ENCODE peak calls at places on chromosomes 13 and 19, in six cellular contexts. One of them, this sample, is unnamed. For H3K36me3 and H3K4me1, the result is how much of the 10 kb centered on the place peaks cover.

GRCh38 chr19:55257461-55258411 is 1.1 kb downstream of the PPP6R1 start:
- DNase-seq in neural progenitor cell: peak
- DNase-seq in tibial nerve: no peak
- DNase-seq in cardiac muscle cell: peak
- DNase-seq in left ventricle myocardium inferior: no peak
- DNase-seq in mucosa of descending colon: peak
- DNase-seq in this sample: no peak

GRCh38 chr13:113658836-113659235 is 838 bp upstream of the ATP4B start:
- DNase-seq in neural progenitor cell: no peak
- DNase-seq in tibial nerve: peak
- DNase-seq in cardiac muscle cell: no peak
- DNase-seq in left ventricle myocardium inferior: peak
- DNase-seq in mucosa of descending colon: no peak
- DNase-seq in this sample: no peak

GRCh38 chr19:7512400-7512851 is 3.5 kb upstream of the ZNF358 start:
- DNase-seq in neural progenitor cell: peak
- DNase-seq in tibial nerve: no peak
- DNase-seq in cardiac muscle cell: no peak
- DNase-seq in left ventricle myocardium inferior: no peak
- DNase-seq in mucosa of descending colon: no peak
- DNase-seq in this sample: no peak

GRCh38 chr13:83024226-83024625 is 858.0 kb downstream of the SLITRK1 start:
- DNase-seq in neural progenitor cell: no peak
- DNase-seq in tibial nerve: no peak
- DNase-seq in cardiac muscle cell: peak
- DNase-seq in left ventricle myocardium inferior: no peak
- DNase-seq in mucosa of descending colon: no peak
- DNase-seq in this sample: no peak

GRCh38 chr13:27273658-27274425 is 3.2 kb downstream of the RASL11A start:
- DNase-seq in neural progenitor cell: no peak
- DNase-seq in tibial nerve: no peak
- DNase-seq in cardiac muscle cell: peak
- DNase-seq in left ventricle myocardium inferior: no peak
- DNase-seq in mucosa of descending colon: no peak
- DNase-seq in this sample: no peak

GRCh38 chr19:1266116-1266817 is 2.9 kb upstream of the CIRBP start:
- DNase-seq in neural progenitor cell: peak
- DNase-seq in tibial nerve: no peak
- DNase-seq in cardiac muscle cell: peak
- DNase-seq in left ventricle myocardium inferior: peak
- DNase-seq in mucosa of descending colon: peak
- DNase-seq in this sample: peak

GRCh38 chr13:85509512-85509911 is 289.7 kb downstream of the SLITRK6 start:
- DNase-seq in neural progenitor cell: no peak
- DNase-seq in tibial nerve: no peak
- DNase-seq in cardiac muscle cell: no peak
- DNase-seq in left ventricle myocardium inferior: no peak
- DNase-seq in mucosa of descending colon: no peak
- DNase-seq in this sample: no peak

GRCh38 chr19:48810151-48810550 is 678 bp downstream of the BCAT2 start:
- DNase-seq in neural progenitor cell: no peak
- DNase-seq in tibial nerve: no peak
- DNase-seq in cardiac muscle cell: no peak
- DNase-seq in left ventricle myocardium inferior: no peak
- DNase-seq in mucosa of descending colon: no peak
- DNase-seq in this sample: no peak

GRCh38 chr13:48235814-48236135 is 2.8 kb downstream of the ITM2B start:
- DNase-seq in neural progenitor cell: no peak
- DNase-seq in tibial nerve: no peak
- DNase-seq in cardiac muscle cell: no peak
- DNase-seq in left ventricle myocardium inferior: no peak
- DNase-seq in mucosa of descending colon: no peak
- DNase-seq in this sample: no peak

GRCh38 chr19:2866495-2867024 is 575 bp upstream of the ZNF556 start:
- DNase-seq in neural progenitor cell: no peak
- DNase-seq in tibial nerve: no peak
- DNase-seq in cardiac muscle cell: no peak
- DNase-seq in left ventricle myocardium inferior: no peak
- DNase-seq in mucosa of descending colon: no peak
- DNase-seq in this sample: no peak

GRCh38 chr19:20513179-20513934 is 52.2 kb downstream of the ZNF737 start:
- DNase-seq in neural progenitor cell: no peak
- DNase-seq in tibial nerve: no peak
- DNase-seq in cardiac muscle cell: no peak
- DNase-seq in left ventricle myocardium inferior: no peak
- DNase-seq in mucosa of descending colon: no peak
- DNase-seq in this sample: no peak

GRCh38 chr13:59710416-59710815 is 453.3 kb downstream of the DIAPH3 start:
- DNase-seq in neural progenitor cell: no peak
- DNase-seq in tibial nerve: no peak
- DNase-seq in cardiac muscle cell: no peak
- DNase-seq in left ventricle myocardium inferior: no peak
- DNase-seq in mucosa of descending colon: no peak
- DNase-seq in this sample: no peak

GRCh38 chr13:48234652-48235099 is 1.7 kb downstream of the ITM2B start:
- DNase-seq in neural progenitor cell: no peak
- DNase-seq in tibial nerve: no peak
- DNase-seq in cardiac muscle cell: no peak
- DNase-seq in left ventricle myocardium inferior: no peak
- DNase-seq in mucosa of descending colon: no peak
- DNase-seq in this sample: no peak

GRCh38 chr13:70483599-70484276 is 375.5 kb upstream of the KLHL1 start:
- DNase-seq in neural progenitor cell: no peak
- DNase-seq in tibial nerve: no peak
- DNase-seq in cardiac muscle cell: no peak
- DNase-seq in left ventricle myocardium inferior: no peak
- DNase-seq in mucosa of descending colon: no peak
- DNase-seq in this sample: no peak

GRCh38 chr19:45768644-45769053 is 403 bp downstream of the SIX5 start:
- DNase-seq in neural progenitor cell: peak
- DNase-seq in tibial nerve: no peak
- DNase-seq in cardiac muscle cell: peak
- DNase-seq in left ventricle myocardium inferior: peak
- DNase-seq in mucosa of descending colon: peak
- DNase-seq in this sample: peak

GRCh38 chr13:98710521-98710920 is 42.0 kb downstream of the SLC15A1 start:
- DNase-seq in neural progenitor cell: no peak
- DNase-seq in tibial nerve: no peak
- DNase-seq in cardiac muscle cell: no peak
- DNase-seq in left ventricle myocardium inferior: no peak
- DNase-seq in mucosa of descending colon: no peak
- DNase-seq in this sample: no peak

GRCh38 chr13:75470676-75471075 is 11.3 kb downstream of the TBC1D4 start:
- DNase-seq in neural progenitor cell: no peak
- DNase-seq in tibial nerve: no peak
- DNase-seq in cardiac muscle cell: no peak
- DNase-seq in left ventricle myocardium inferior: no peak
- DNase-seq in mucosa of descending colon: no peak
- DNase-seq in this sample: no peak

GRCh38 chr13:50030315-50030714 is 15.1 kb downstream of the KCNRG start:
- DNase-seq in neural progenitor cell: no peak
- DNase-seq in tibial nerve: no peak
- DNase-seq in cardiac muscle cell: no peak
- DNase-seq in left ventricle myocardium inferior: no peak
- DNase-seq in mucosa of descending colon: no peak
- DNase-seq in this sample: no peak

GRCh38 chr19:3983936-3984583 is 1.2 kb downstream of the EEF2 start:
- DNase-seq in neural progenitor cell: no peak
- DNase-seq in tibial nerve: no peak
- DNase-seq in cardiac muscle cell: peak
- DNase-seq in left ventricle myocardium inferior: no peak
- DNase-seq in mucosa of descending colon: peak
- DNase-seq in this sample: peak

GRCh38 chr19:31258211-31259052 is 90.8 kb downstream of the TSHZ3 start:
- DNase-seq in neural progenitor cell: no peak
- DNase-seq in tibial nerve: no peak
- DNase-seq in cardiac muscle cell: no peak
- DNase-seq in left ventricle myocardium inferior: no peak
- DNase-seq in mucosa of descending colon: no peak
- DNase-seq in this sample: no peak

GRCh38 chr13:39485314-39485700 is 117.7 kb downstream of the LHFPL6 start:
- DNase-seq in neural progenitor cell: no peak
- DNase-seq in tibial nerve: no peak
- DNase-seq in cardiac muscle cell: peak
- DNase-seq in left ventricle myocardium inferior: no peak
- DNase-seq in mucosa of descending colon: no peak
- DNase-seq in this sample: no peak

GRCh38 chr13:72255908-72256307 is 388.9 kb upstream of the DACH1 start:
- DNase-seq in neural progenitor cell: peak
- DNase-seq in tibial nerve: no peak
- DNase-seq in cardiac muscle cell: peak
- DNase-seq in left ventricle myocardium inferior: no peak
- DNase-seq in mucosa of descending colon: no peak
- DNase-seq in this sample: no peak

GRCh38 chr13:110445183-110445582 is 116.3 kb downstream of the RAB20 start:
- DNase-seq in neural progenitor cell: no peak
- DNase-seq in tibial nerve: no peak
- DNase-seq in cardiac muscle cell: peak
- DNase-seq in left ventricle myocardium inferior: no peak
- DNase-seq in mucosa of descending colon: no peak
- DNase-seq in this sample: no peak

GRCh38 chr13:33639158-33639557 is 178.8 kb upstream of the RFC3 start:
- DNase-seq in neural progenitor cell: no peak
- DNase-seq in tibial nerve: no peak
- DNase-seq in cardiac muscle cell: peak
- DNase-seq in left ventricle myocardium inferior: no peak
- DNase-seq in mucosa of descending colon: no peak
- DNase-seq in this sample: no peak

GRCh38 chr19:34985249-34986022 is 14.7 kb upstream of the GRAMD1A start:
- DNase-seq in neural progenitor cell: peak
- DNase-seq in tibial nerve: no peak
- DNase-seq in cardiac muscle cell: peak
- DNase-seq in left ventricle myocardium inferior: peak
- DNase-seq in mucosa of descending colon: no peak
- DNase-seq in this sample: no peak

GRCh38 chr19:4929186-4929585 is 19.9 kb downstream of the UHRF1 start:
- DNase-seq in neural progenitor cell: no peak
- DNase-seq in tibial nerve: no peak
- DNase-seq in cardiac muscle cell: peak
- DNase-seq in left ventricle myocardium inferior: no peak
- DNase-seq in mucosa of descending colon: no peak
- DNase-seq in this sample: no peak

DNA sequence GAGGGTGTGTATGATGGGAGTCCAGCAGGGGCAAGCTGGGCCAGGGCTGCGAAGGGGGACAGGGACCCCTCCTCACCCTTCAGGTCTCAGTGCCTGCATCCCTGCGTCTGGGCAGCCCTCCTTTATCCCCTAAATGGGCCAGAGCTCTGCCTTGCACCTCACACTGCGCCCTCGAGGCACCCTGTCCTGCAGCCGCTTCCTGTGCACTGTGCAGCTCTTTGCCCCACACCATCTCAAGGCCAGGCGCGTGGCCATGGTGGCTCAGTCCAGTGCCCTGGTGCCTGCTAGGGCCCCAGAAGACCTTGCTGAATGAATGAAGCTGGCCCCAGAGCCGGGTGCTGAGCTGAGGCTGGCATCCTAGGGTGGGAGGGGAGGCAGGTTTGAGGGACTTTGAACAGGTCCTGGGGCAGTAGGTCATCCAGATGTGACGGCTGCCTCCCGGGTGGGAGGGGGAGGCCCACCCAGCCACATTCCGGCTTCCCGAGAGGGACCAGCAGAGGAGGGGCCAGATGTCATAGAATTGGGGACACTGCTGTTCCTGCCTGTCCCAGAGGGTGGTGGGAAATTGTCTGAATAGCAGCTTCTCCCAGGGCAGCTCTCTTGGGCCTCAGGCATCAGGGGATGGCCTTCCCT is 3.2 kb downstream of the DDA1 start:
- DNase-seq in neural progenitor cell: no peak
- DNase-seq in tibial nerve: no peak
- DNase-seq in cardiac muscle cell: no peak
- DNase-seq in left ventricle myocardium inferior: no peak
- DNase-seq in mucosa of descending colon: no peak
- DNase-seq in this sample: no peak
- H3K36me3 ChIP-seq in neural progenitor cell: under half
- H3K36me3 ChIP-seq in tibial nerve: under half
- H3K36me3 ChIP-seq in cardiac muscle cell: under half
- H3K36me3 ChIP-seq in left ventricle myocardium inferior: under half
- H3K36me3 ChIP-seq in mucosa of descending colon: under half
- H3K36me3 ChIP-seq in this sample: under half

DNA sequence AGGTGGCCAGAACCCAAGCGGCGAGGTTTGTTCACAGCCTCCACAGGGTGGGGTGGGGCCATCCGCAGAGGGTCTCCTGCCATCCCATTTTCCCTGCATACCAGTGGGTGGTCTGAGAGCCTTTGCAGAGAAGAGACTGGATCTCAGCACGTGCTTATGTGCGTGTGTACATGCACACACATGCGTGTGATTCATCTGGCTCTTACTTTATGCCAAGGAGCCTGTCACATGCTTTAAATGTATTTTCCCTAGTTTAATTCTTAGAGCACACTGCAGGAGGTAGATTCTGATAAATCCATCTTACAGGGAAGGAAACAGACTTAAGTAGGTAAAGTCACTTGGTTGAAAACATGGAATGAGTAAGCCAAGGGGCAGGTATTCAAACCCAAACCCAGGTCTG is 47.1 kb downstream of the CAPN12 start:
- DNase-seq in neural progenitor cell: no peak
- DNase-seq in tibial nerve: no peak
- DNase-seq in cardiac muscle cell: no peak
- DNase-seq in left ventricle myocardium inferior: no peak
- DNase-seq in mucosa of descending colon: no peak
- DNase-seq in this sample: no peak
- H3K4me1 ChIP-seq in neural progenitor cell: under half
- H3K4me1 ChIP-seq in tibial nerve: under half
- H3K4me1 ChIP-seq in cardiac muscle cell: under half
- H3K4me1 ChIP-seq in left ventricle myocardium inferior: half or more
- H3K4me1 ChIP-seq in mucosa of descending colon: half or more
- H3K4me1 ChIP-seq in this sample: half or more

GRCh38 chr19:10986301-10987127 is 25.7 kb downstream of the SMARCA4 start:
- DNase-seq in neural progenitor cell: no peak
- DNase-seq in tibial nerve: no peak
- DNase-seq in cardiac muscle cell: no peak
- DNase-seq in left ventricle myocardium inferior: no peak
- DNase-seq in mucosa of descending colon: no peak
- DNase-seq in this sample: no peak

GRCh38 chr19:10984166-10984735 is 23.4 kb downstream of the SMARCA4 start:
- DNase-seq in neural progenitor cell: no peak
- DNase-seq in tibial nerve: no peak
- DNase-seq in cardiac muscle cell: no peak
- DNase-seq in left ventricle myocardium inferior: no peak
- DNase-seq in mucosa of descending colon: no peak
- DNase-seq in this sample: no peak

GRCh38 chr19:10988380-10988779 is 27.6 kb downstream of the SMARCA4 start:
- DNase-seq in neural progenitor cell: no peak
- DNase-seq in tibial nerve: no peak
- DNase-seq in cardiac muscle cell: no peak
- DNase-seq in left ventricle myocardium inferior: no peak
- DNase-seq in mucosa of descending colon: no peak
- DNase-seq in this sample: no peak

GRCh38 chr19:10987621-10988297 is 26.9 kb downstream of the SMARCA4 start:
- DNase-seq in neural progenitor cell: no peak
- DNase-seq in tibial nerve: no peak
- DNase-seq in cardiac muscle cell: no peak
- DNase-seq in left ventricle myocardium inferior: no peak
- DNase-seq in mucosa of descending colon: no peak
- DNase-seq in this sample: no peak

GRCh38 chr19:10985502-10985901 is 24.7 kb downstream of the SMARCA4 start:
- DNase-seq in neural progenitor cell: no peak
- DNase-seq in tibial nerve: no peak
- DNase-seq in cardiac muscle cell: no peak
- DNase-seq in left ventricle myocardium inferior: no peak
- DNase-seq in mucosa of descending colon: no peak
- DNase-seq in this sample: no peak
- H3K36me3 ChIP-seq in neural progenitor cell: under half
- H3K36me3 ChIP-seq in tibial nerve: under half
- H3K36me3 ChIP-seq in cardiac muscle cell: under half
- H3K36me3 ChIP-seq in left ventricle myocardium inferior: half or more
- H3K36me3 ChIP-seq in mucosa of descending colon: under half
- H3K36me3 ChIP-seq in this sample: half or more

GRCh38 chr13:30154931-30155330 is 152.4 kb downstream of the KATNAL1 start:
- DNase-seq in neural progenitor cell: no peak
- DNase-seq in tibial nerve: no peak
- DNase-seq in cardiac muscle cell: no peak
- DNase-seq in left ventricle myocardium inferior: no peak
- DNase-seq in mucosa of descending colon: no peak
- DNase-seq in this sample: no peak
- H3K4me1 ChIP-seq in neural progenitor cell: under half
- H3K4me1 ChIP-seq in tibial nerve: under half
- H3K4me1 ChIP-seq in cardiac muscle cell: under half
- H3K4me1 ChIP-seq in left ventricle myocardium inferior: under half
- H3K4me1 ChIP-seq in mucosa of descending colon: under half
- H3K4me1 ChIP-seq in this sample: under half

This sample was measured in CD4-positive, CD25-positive, alpha-beta regulatory T cell.